ENCODE peak calls at places on chromosomes 5 and 9, in eight cellular contexts. C is IMR-90, L is Peyer's patch, R is heart left ventricle, I is body of pancreas, V is stomach, Q is uterus, U is A549. F is an unnamed sample.

GRCh38 chr9:92482336-92482735 is at the start of gene ASPN:
- DNase-seq in C (peak), L (no peak), R (no peak), I (no peak), V (no peak), Q (no peak), U (no peak), F (no peak)

GRCh38 chr5:33841829-33842228 is 50.0 kb downstream of the ADAMTS12 start:
- DNase-seq in C (peak), L (no peak), R (no peak), I (no peak), V (no peak), Q (no peak), U (no peak), F (no peak)

GRCh38 chr5:53030828-53031425 is 41.8 kb downstream of the ITGA2 start:
- DNase-seq in C (peak), L (no peak), R (no peak), I (peak), V (no peak), Q (no peak), U (no peak), F (no peak)

GRCh38 chr5:168578506-168579205 is 512 bp downstream of the PANK3 start:
- DNase-seq in C (no peak), L (no peak), R (no peak), I (no peak), V (no peak), Q (no peak), U (peak), F (no peak)

GRCh38 chr9:3946840-3947239 is 353.0 kb downstream of the GLIS3 start:
- DNase-seq in C (no peak), L (no peak), R (no peak), I (no peak), V (no peak), Q (no peak), U (no peak), F (no peak)

GRCh38 chr5:43020294-43020711 is 19.8 kb downstream of the ANXA2R start:
- DNase-seq in C (peak), L (peak), R (no peak), I (no peak), V (no peak), Q (no peak), U (no peak), F (peak)

GRCh38 chr5:175692996-175693700 is 35.3 kb downstream of the HRH2 start:
- DNase-seq in C (no peak), L (no peak), R (no peak), I (no peak), V (no peak), Q (no peak), U (no peak), F (peak)

GRCh38 chr5:171306785-171307591 is 2.1 kb upstream of the TLX3 start:
- DNase-seq in C (no peak), L (no peak), R (no peak), I (no peak), V (no peak), Q (no peak), U (no peak), F (no peak)

GRCh38 chr5:7396169-7397004 is 449 bp downstream of the ADCY2 start:
- DNase-seq in C (no peak), L (no peak), R (no peak), I (peak), V (no peak), Q (no peak), U (no peak), F (no peak)

GRCh38 chr5:143865421-143865820 is 53.5 kb downstream of the HMHB1 start:
- DNase-seq in C (no peak), L (no peak), R (no peak), I (no peak), V (no peak), Q (no peak), U (no peak), F (no peak)

GRCh38 chr5:125342938-125343401 is 596.5 kb upstream of the ZNF608 start:
- DNase-seq in C (peak), L (no peak), R (no peak), I (no peak), V (no peak), Q (no peak), U (no peak), F (no peak)

GRCh38 chr5:148237795-148238194 is 530 bp upstream of the MARCOL start:
- DNase-seq in C (no peak), L (no peak), R (no peak), I (no peak), V (no peak), Q (no peak), U (no peak), F (no peak)

GRCh38 chr5:138654281-138654867 is 79.2 kb upstream of the HSPA9 start:
- DNase-seq in C (peak), L (peak), R (no peak), I (no peak), V (no peak), Q (no peak), U (no peak), F (peak)

GRCh38 chr9:13032585-13032984 is 246.9 kb downstream of the MPDZ start:
- DNase-seq in C (no peak), L (no peak), R (no peak), I (no peak), V (no peak), Q (no peak), U (no peak), F (no peak)

GRCh38 chr9:101026824-101027223 is 1.7 kb upstream of the PLPPR1 start:
- DNase-seq in C (no peak), L (no peak), R (no peak), I (peak), V (no peak), Q (no peak), U (no peak), F (no peak)

GRCh38 chr9:114432323-114433067 is 44.7 kb upstream of the AKNA start:
- DNase-seq in C (no peak), L (no peak), R (no peak), I (no peak), V (no peak), Q (no peak), U (no peak), F (no peak)

GRCh38 chr5:176574297-176574591 is 25.1 kb downstream of the CDHR2 start:
- DNase-seq in C (no peak), L (no peak), R (no peak), I (no peak), V (no peak), Q (no peak), U (no peak), F (no peak)

GRCh38 chr5:126508962-126509279 is 85.7 kb downstream of the GRAMD2B start:
- DNase-seq in C (no peak), L (peak), R (no peak), I (peak), V (no peak), Q (peak), U (no peak), F (peak)

GRCh38 chr9:87267701-87268100 is 230.0 kb upstream of the DAPK1 start:
- DNase-seq in C (no peak), L (no peak), R (peak), I (no peak), V (no peak), Q (peak), U (no peak), F (no peak)

GRCh38 chr5:132414634-132415377 is 45.3 kb downstream of the SLC22A5 start:
- DNase-seq in C (no peak), L (no peak), R (no peak), I (no peak), V (no peak), Q (no peak), U (peak), F (peak)

GRCh38 chr5:107661038-107661649 is 9.6 kb downstream of the EFNA5 start:
- DNase-seq in C (no peak), L (no peak), R (no peak), I (no peak), V (no peak), Q (no peak), U (no peak), F (no peak)

GRCh38 chr5:68137451-68138190 is 77.9 kb upstream of the PIK3R1 start:
- DNase-seq in C (peak), L (no peak), R (no peak), I (no peak), V (no peak), Q (no peak), U (no peak), F (no peak)

GRCh38 chr9:33416996-33417395 is 14.6 kb upstream of the AQP7 start:
- DNase-seq in C (no peak), L (no peak), R (no peak), I (no peak), V (no peak), Q (no peak), U (no peak), F (peak)

GRCh38 chr9:33419904-33420303 is 17.5 kb upstream of the AQP7 start:
- DNase-seq in C (no peak), L (no peak), R (no peak), I (no peak), V (no peak), Q (no peak), U (no peak), F (no peak)

GRCh38 chr9:33415152-33416038 is 13.0 kb upstream of the AQP7 start:
- DNase-seq in C (peak), L (peak), R (peak), I (peak), V (peak), Q (peak), U (peak), F (peak)

GRCh38 chr9:33414263-33414662 is 11.9 kb upstream of the AQP7 start:
- DNase-seq in C (no peak), L (no peak), R (no peak), I (no peak), V (peak), Q (no peak), U (no peak), F (no peak)

GRCh38 chr9:33418090-33418489 is 15.7 kb upstream of the AQP7 start:
- DNase-seq in C (no peak), L (peak), R (no peak), I (no peak), V (no peak), Q (no peak), U (no peak), F (no peak)
- H3K4me3 ChIP-seq in C (no peak), L (no peak), R (no peak), I (no peak), V (no peak), Q (no peak), U (no peak), F (no peak)

GRCh38 chr9:88782931-88783451 is 208.3 kb upstream of the S1PR3 start:
- DNase-seq in C (peak), L (no peak), R (no peak), I (no peak), V (no peak), Q (no peak), U (no peak), F (no peak)

GRCh38 chr9:88784960-88785359 is 206.3 kb upstream of the S1PR3 start:
- DNase-seq in C (no peak), L (no peak), R (no peak), I (no peak), V (no peak), Q (no peak), U (no peak), F (no peak)

GRCh38 chr9:88783613-88784230 is 207.5 kb upstream of the S1PR3 start:
- DNase-seq in C (no peak), L (no peak), R (no peak), I (no peak), V (no peak), Q (no peak), U (no peak), F (peak)

GRCh38 chr9:88777498-88778312 is 213.6 kb upstream of the S1PR3 start:
- DNase-seq in C (peak), L (no peak), R (peak), I (peak), V (no peak), Q (peak), U (no peak), F (peak)

GRCh38 chr9:88781500-88782391 is 209.5 kb upstream of the S1PR3 start:
- DNase-seq in C (peak), L (no peak), R (peak), I (peak), V (no peak), Q (peak), U (no peak), F (peak)
- TF ChIP-seq CTCF in C (peak), L (no peak), R (peak), I (peak), V (no peak), Q (peak), U (no peak), F (peak)

GRCh38 chr9:131310833-131311554 is 21.5 kb downstream of the PLPP7 start:
- DNase-seq in C (no peak), L (peak), R (no peak), I (no peak), V (peak), Q (no peak), U (peak), F (peak)
- TF ChIP-seq POLR2A in C (no peak), L (no peak), R (no peak), I (no peak), V (no peak), Q (no peak), U (no peak), F (no peak)

DNA sequence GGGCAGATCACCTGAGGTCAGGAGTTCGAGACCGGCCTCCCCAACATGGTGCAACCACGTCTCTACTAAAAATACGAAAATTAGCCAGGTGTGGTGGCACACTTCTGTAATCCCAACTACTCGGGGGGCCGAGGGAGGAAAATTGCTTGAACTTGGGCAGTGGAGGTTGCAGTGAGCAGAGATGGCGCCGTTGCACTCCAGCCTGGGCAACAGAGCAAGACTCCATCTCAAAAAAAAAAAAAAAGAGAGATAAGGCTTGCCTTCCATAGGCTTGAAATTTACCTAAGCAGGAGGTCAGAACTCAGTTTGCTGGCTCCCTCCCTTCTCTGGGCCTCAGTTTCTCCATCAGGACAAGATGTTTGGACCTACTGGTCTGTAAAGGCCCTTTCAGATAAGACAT is 1.3 kb downstream of the SPOUT1 start:
- DNase-seq in C (no peak), L (no peak), R (no peak), I (no peak), V (no peak), Q (no peak), U (no peak), F (no peak)
- H3K4me3 ChIP-seq in C (no peak), L (no peak), R (no peak), I (no peak), V (peak), Q (no peak), U (peak), F (peak)

F was measured in NB4.